ENCODE peak calls at places on chromosomes 16 and 17, in nine cellular contexts. One of them, this sample, is unnamed.
A peak's percentile ranks its signal among the peaks of the same experiment; 100 is the strongest.

GRCh38 chr16:67933805-67934204 is 2.1 kb upstream of the CTRL start:
- DNase-seq in stimulated activated CD4-positive, alpha-beta T cell treated with anti-CD3 and anti-CD28 coated beads, Interleukin-1b, Interleukin-23, amount 100 ng/mL, for 1 hour: no peak
- DNase-seq in A549: no peak
- DNase-seq in NCI-H524: no peak
- DNase-seq in stimulated activated CD8-positive, alpha-beta memory T cell treated with anti-CD3 and anti-CD28 coated beads, Interleukin-2, amount 100 ng/mL, for 48 hours: no peak
- DNase-seq in B cell: no peak
- DNase-seq in left colon: no peak
- DNase-seq in caudate nucleus: no peak
- DNase-seq in epithelial cell of esophagus: no peak
- DNase-seq in this sample: no peak

GRCh38 chr17:64216385-64217248 is 46.4 kb downstream of the TEX2 start:
- DNase-seq in NCI-H524: no peak
- DNase-seq in caudate nucleus: no peak
- DNase-seq in epithelial cell of esophagus: no peak
- DNase-seq in stimulated activated CD8-positive, alpha-beta memory T cell treated with anti-CD3 and anti-CD28 coated beads, Interleukin-2, amount 100 ng/mL, for 48 hours: no peak
- DNase-seq in A549: no peak
- DNase-seq in left colon: peak; percentile 46
- DNase-seq in stimulated activated CD4-positive, alpha-beta T cell treated with anti-CD3 and anti-CD28 coated beads, Interleukin-1b, Interleukin-23, amount 100 ng/mL, for 1 hour: no peak
- DNase-seq in B cell: peak; percentile 53
- DNase-seq in this sample: peak; percentile 48

GRCh38 chr16:65044861-65045260 is 77.0 kb downstream of the CDH11 start:
- DNase-seq in B cell: no peak
- DNase-seq in stimulated activated CD8-positive, alpha-beta memory T cell treated with anti-CD3 and anti-CD28 coated beads, Interleukin-2, amount 100 ng/mL, for 48 hours: no peak
- DNase-seq in left colon: no peak
- DNase-seq in caudate nucleus: peak; percentile 18
- DNase-seq in stimulated activated CD4-positive, alpha-beta T cell treated with anti-CD3 and anti-CD28 coated beads, Interleukin-1b, Interleukin-23, amount 100 ng/mL, for 1 hour: no peak
- DNase-seq in NCI-H524: no peak
- DNase-seq in epithelial cell of esophagus: peak; percentile 14
- DNase-seq in A549: no peak
- DNase-seq in this sample: no peak

GRCh38 chr17:66494023-66494803 is 191.8 kb downstream of the PRKCA start:
- DNase-seq in B cell: no peak
- DNase-seq in NCI-H524: no peak
- DNase-seq in stimulated activated CD8-positive, alpha-beta memory T cell treated with anti-CD3 and anti-CD28 coated beads, Interleukin-2, amount 100 ng/mL, for 48 hours: no peak
- DNase-seq in caudate nucleus: no peak
- DNase-seq in A549: peak; percentile 82
- DNase-seq in epithelial cell of esophagus: peak; percentile 86
- DNase-seq in stimulated activated CD4-positive, alpha-beta T cell treated with anti-CD3 and anti-CD28 coated beads, Interleukin-1b, Interleukin-23, amount 100 ng/mL, for 1 hour: no peak
- DNase-seq in left colon: no peak
- DNase-seq in this sample: no peak

GRCh38 chr16:90044111-90044551 is 24.9 kb upstream of the DBNDD1 start:
- DNase-seq in stimulated activated CD8-positive, alpha-beta memory T cell treated with anti-CD3 and anti-CD28 coated beads, Interleukin-2, amount 100 ng/mL, for 48 hours: no peak
- DNase-seq in stimulated activated CD4-positive, alpha-beta T cell treated with anti-CD3 and anti-CD28 coated beads, Interleukin-1b, Interleukin-23, amount 100 ng/mL, for 1 hour: no peak
- DNase-seq in epithelial cell of esophagus: peak; percentile 93
- DNase-seq in NCI-H524: no peak
- DNase-seq in A549: peak; percentile 76
- DNase-seq in B cell: no peak
- DNase-seq in caudate nucleus: no peak
- DNase-seq in left colon: peak; percentile 49
- DNase-seq in this sample: peak; percentile 18

GRCh38 chr16:20064931-20065330 is 8.8 kb downstream of the GPR139 start:
- DNase-seq in stimulated activated CD4-positive, alpha-beta T cell treated with anti-CD3 and anti-CD28 coated beads, Interleukin-1b, Interleukin-23, amount 100 ng/mL, for 1 hour: no peak
- DNase-seq in epithelial cell of esophagus: no peak
- DNase-seq in left colon: no peak
- DNase-seq in caudate nucleus: no peak
- DNase-seq in B cell: no peak
- DNase-seq in NCI-H524: no peak
- DNase-seq in A549: no peak
- DNase-seq in stimulated activated CD8-positive, alpha-beta memory T cell treated with anti-CD3 and anti-CD28 coated beads, Interleukin-2, amount 100 ng/mL, for 48 hours: no peak
- DNase-seq in this sample: no peak

GRCh38 chr16:84778720-84779119 is 41.1 kb upstream of the CRISPLD2 start:
- DNase-seq in stimulated activated CD4-positive, alpha-beta T cell treated with anti-CD3 and anti-CD28 coated beads, Interleukin-1b, Interleukin-23, amount 100 ng/mL, for 1 hour: no peak
- DNase-seq in B cell: no peak
- DNase-seq in A549: no peak
- DNase-seq in epithelial cell of esophagus: no peak
- DNase-seq in NCI-H524: no peak
- DNase-seq in caudate nucleus: no peak
- DNase-seq in left colon: no peak
- DNase-seq in stimulated activated CD8-positive, alpha-beta memory T cell treated with anti-CD3 and anti-CD28 coated beads, Interleukin-2, amount 100 ng/mL, for 48 hours: no peak
- DNase-seq in this sample: no peak

GRCh38 chr17:74566132-74566753 is 1.1 kb downstream of the CD300H start:
- DNase-seq in B cell: peak; percentile 59
- DNase-seq in A549: peak; percentile 51
- DNase-seq in NCI-H524: peak; percentile 65
- DNase-seq in left colon: peak; percentile 57
- DNase-seq in stimulated activated CD8-positive, alpha-beta memory T cell treated with anti-CD3 and anti-CD28 coated beads, Interleukin-2, amount 100 ng/mL, for 48 hours: peak; percentile 25
- DNase-seq in caudate nucleus: no peak
- DNase-seq in epithelial cell of esophagus: no peak
- DNase-seq in stimulated activated CD4-positive, alpha-beta T cell treated with anti-CD3 and anti-CD28 coated beads, Interleukin-1b, Interleukin-23, amount 100 ng/mL, for 1 hour: no peak
- DNase-seq in this sample: peak; percentile 50

GRCh38 chr17:71902931-71903506 is 217.8 kb upstream of the SOX9 start:
- DNase-seq in stimulated activated CD8-positive, alpha-beta memory T cell treated with anti-CD3 and anti-CD28 coated beads, Interleukin-2, amount 100 ng/mL, for 48 hours: no peak
- DNase-seq in NCI-H524: no peak
- DNase-seq in epithelial cell of esophagus: peak; percentile 43
- DNase-seq in stimulated activated CD4-positive, alpha-beta T cell treated with anti-CD3 and anti-CD28 coated beads, Interleukin-1b, Interleukin-23, amount 100 ng/mL, for 1 hour: no peak
- DNase-seq in left colon: no peak
- DNase-seq in B cell: no peak
- DNase-seq in caudate nucleus: no peak
- DNase-seq in A549: no peak
- DNase-seq in this sample: no peak

GRCh38 chr16:51697454-51697853 is 546.4 kb upstream of the SALL1 start:
- DNase-seq in epithelial cell of esophagus: no peak
- DNase-seq in B cell: no peak
- DNase-seq in stimulated activated CD8-positive, alpha-beta memory T cell treated with anti-CD3 and anti-CD28 coated beads, Interleukin-2, amount 100 ng/mL, for 48 hours: no peak
- DNase-seq in left colon: no peak
- DNase-seq in NCI-H524: no peak
- DNase-seq in A549: no peak
- DNase-seq in stimulated activated CD4-positive, alpha-beta T cell treated with anti-CD3 and anti-CD28 coated beads, Interleukin-1b, Interleukin-23, amount 100 ng/mL, for 1 hour: no peak
- DNase-seq in caudate nucleus: no peak
- DNase-seq in this sample: no peak

GRCh38 chr17:70492368-70492767 is 323.0 kb downstream of the KCNJ2 start:
- DNase-seq in B cell: no peak
- DNase-seq in epithelial cell of esophagus: no peak
- DNase-seq in stimulated activated CD4-positive, alpha-beta T cell treated with anti-CD3 and anti-CD28 coated beads, Interleukin-1b, Interleukin-23, amount 100 ng/mL, for 1 hour: no peak
- DNase-seq in caudate nucleus: no peak
- DNase-seq in A549: no peak
- DNase-seq in stimulated activated CD8-positive, alpha-beta memory T cell treated with anti-CD3 and anti-CD28 coated beads, Interleukin-2, amount 100 ng/mL, for 48 hours: no peak
- DNase-seq in left colon: no peak
- DNase-seq in NCI-H524: no peak
- DNase-seq in this sample: no peak

GRCh38 chr17:32976605-32977004 is 15.0 kb upstream of the SPACA3 start:
- DNase-seq in caudate nucleus: no peak
- DNase-seq in epithelial cell of esophagus: no peak
- DNase-seq in NCI-H524: no peak
- DNase-seq in stimulated activated CD8-positive, alpha-beta memory T cell treated with anti-CD3 and anti-CD28 coated beads, Interleukin-2, amount 100 ng/mL, for 48 hours: no peak
- DNase-seq in B cell: no peak
- DNase-seq in A549: no peak
- DNase-seq in left colon: no peak
- DNase-seq in stimulated activated CD4-positive, alpha-beta T cell treated with anti-CD3 and anti-CD28 coated beads, Interleukin-1b, Interleukin-23, amount 100 ng/mL, for 1 hour: no peak
- DNase-seq in this sample: no peak

GRCh38 chr17:62819511-62820221 is 11.6 kb upstream of the MARCHF10 start:
- DNase-seq in stimulated activated CD8-positive, alpha-beta memory T cell treated with anti-CD3 and anti-CD28 coated beads, Interleukin-2, amount 100 ng/mL, for 48 hours: no peak
- DNase-seq in left colon: peak; percentile 18
- DNase-seq in B cell: no peak
- DNase-seq in epithelial cell of esophagus: peak; percentile 99
- DNase-seq in NCI-H524: no peak
- DNase-seq in A549: peak; percentile 97
- DNase-seq in stimulated activated CD4-positive, alpha-beta T cell treated with anti-CD3 and anti-CD28 coated beads, Interleukin-1b, Interleukin-23, amount 100 ng/mL, for 1 hour: no peak
- DNase-seq in caudate nucleus: no peak
- DNase-seq in this sample: no peak

GRCh38 chr16:89909777-89910716 is 8.6 kb upstream of the MC1R start:
- DNase-seq in NCI-H524: peak; percentile 37
- DNase-seq in B cell: peak; percentile 78
- DNase-seq in caudate nucleus: peak; percentile 49
- DNase-seq in stimulated activated CD8-positive, alpha-beta memory T cell treated with anti-CD3 and anti-CD28 coated beads, Interleukin-2, amount 100 ng/mL, for 48 hours: peak; percentile 57
- DNase-seq in left colon: peak; percentile 84
- DNase-seq in A549: peak; percentile 80
- DNase-seq in epithelial cell of esophagus: peak; percentile 82
- DNase-seq in stimulated activated CD4-positive, alpha-beta T cell treated with anti-CD3 and anti-CD28 coated beads, Interleukin-1b, Interleukin-23, amount 100 ng/mL, for 1 hour: peak; percentile 39
- DNase-seq in this sample: peak; percentile 86

GRCh38 chr16:4410335-4411075 is 5.9 kb downstream of the CORO7 start:
- DNase-seq in left colon: peak; percentile 52
- DNase-seq in stimulated activated CD8-positive, alpha-beta memory T cell treated with anti-CD3 and anti-CD28 coated beads, Interleukin-2, amount 100 ng/mL, for 48 hours: no peak
- DNase-seq in epithelial cell of esophagus: peak; percentile 38
- DNase-seq in caudate nucleus: peak; percentile 14
- DNase-seq in A549: no peak
- DNase-seq in B cell: no peak
- DNase-seq in stimulated activated CD4-positive, alpha-beta T cell treated with anti-CD3 and anti-CD28 coated beads, Interleukin-1b, Interleukin-23, amount 100 ng/mL, for 1 hour: no peak
- DNase-seq in NCI-H524: no peak
- DNase-seq in this sample: no peak

This sample was measured in GM13977.